ENCODE peak calls at places on chromosomes 1 and 21, in six cellular contexts. F, V, E, D, Q and C are unnamed samples.

GRCh38 chr1:44786138-44786840 is 1.7 kb downstream of the BEST4 start:
- DNase-seq in F (peak), V (no peak), E (peak), D (peak), Q (peak), C (no peak)

GRCh38 chr1:17572264-17572985 is 32.9 kb downstream of the ARHGEF10L start:
- DNase-seq in F (no peak), V (no peak), E (no peak), D (peak), Q (no peak), C (no peak)

GRCh38 chr1:65069186-65069585 is 78.8 kb upstream of the AK4 start:
- DNase-seq in F (no peak), V (no peak), E (no peak), D (no peak), Q (no peak), C (no peak)

GRCh38 chr1:92583821-92584760 is 97.4 kb upstream of the GFI1 start:
- DNase-seq in F (peak), V (no peak), E (peak), D (no peak), Q (no peak), C (no peak)

GRCh38 chr1:9249534-9250335 is 15.2 kb downstream of the H6PD start:
- DNase-seq in F (peak), V (no peak), E (no peak), D (peak), Q (no peak), C (peak)

GRCh38 chr1:1328254-1328653 is 2.8 kb upstream of the TAS1R3 start:
- DNase-seq in F (no peak), V (no peak), E (no peak), D (no peak), Q (no peak), C (no peak)

GRCh38 chr1:99662581-99663208 is 16.8 kb downstream of the PALMD start:
- DNase-seq in F (peak), V (no peak), E (peak), D (no peak), Q (no peak), C (no peak)

GRCh38 chr1:212667223-212668139 is 32.2 kb downstream of the BATF3 start:
- DNase-seq in F (peak), V (no peak), E (peak), D (peak), Q (peak), C (no peak)

GRCh38 chr1:197465528-197466205 is 197.6 kb downstream of the CRB1 start:
- DNase-seq in F (no peak), V (no peak), E (no peak), D (no peak), Q (no peak), C (no peak)

GRCh38 chr21:17793675-17794123 is 25.5 kb downstream of the C21orf91 start:
- DNase-seq in F (peak), V (no peak), E (peak), D (no peak), Q (no peak), C (no peak)

GRCh38 chr1:11144563-11145256 is 44.4 kb upstream of the ANGPTL7 start:
- DNase-seq in F (no peak), V (no peak), E (no peak), D (no peak), Q (no peak), C (no peak)

GRCh38 chr1:244833734-244834595 is 1.5 kb upstream of the COX20 start:
- DNase-seq in F (peak), V (no peak), E (peak), D (peak), Q (peak), C (peak)

GRCh38 chr1:1360511-1361169 is 2.3 kb upstream of the MXRA8 start:
- DNase-seq in F (peak), V (no peak), E (peak), D (no peak), Q (peak), C (no peak)

GRCh38 chr1:187951817-187952216 is 1123.1 kb downstream of the PLA2G4A start:
- DNase-seq in F (no peak), V (no peak), E (no peak), D (no peak), Q (no peak), C (no peak)

GRCh38 chr1:82091729-82092128 is 291.0 kb downstream of the ADGRL2 start:
- DNase-seq in F (no peak), V (no peak), E (peak), D (no peak), Q (no peak), C (no peak)

GRCh38 chr1:54889132-54889725 is 2.2 kb upstream of the DHCR24 start:
- DNase-seq in F (no peak), V (no peak), E (no peak), D (no peak), Q (no peak), C (no peak)

GRCh38 chr1:180524915-180525695 is 22.7 kb upstream of the ACBD6 start:
- DNase-seq in F (no peak), V (no peak), E (no peak), D (no peak), Q (peak), C (no peak)

GRCh38 chr1:219323426-219323825 is 149.7 kb downstream of the LYPLAL1 start:
- DNase-seq in F (peak), V (no peak), E (no peak), D (no peak), Q (no peak), C (no peak)

DNA sequence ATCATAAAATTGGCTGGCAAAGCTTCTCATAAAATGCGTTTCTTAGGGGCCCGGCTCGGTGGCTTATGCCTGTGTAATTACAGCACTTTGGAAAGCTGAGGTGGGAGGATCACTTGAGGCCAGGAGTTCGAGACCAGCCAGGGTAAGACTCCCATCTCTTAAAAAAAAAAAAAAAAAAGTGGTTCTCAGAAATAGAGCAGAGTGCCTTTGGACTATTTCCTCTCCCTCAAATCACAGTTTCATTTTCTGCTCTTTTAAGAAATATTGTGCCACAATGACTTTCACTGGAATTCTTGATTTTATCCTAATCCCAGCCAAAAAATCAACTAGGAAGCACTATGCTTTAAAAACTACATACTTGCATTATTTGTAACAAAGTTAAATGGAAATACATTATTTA is 13.3 kb downstream of the HSF2BP start:
- DNase-seq in F (no peak), V (no peak), E (no peak), D (no peak), Q (no peak), C (no peak)
- H2BK120ac ChIP-seq in F (peak), V (no peak), E (no peak), D (no peak), Q (no peak), C (no peak)

GRCh38 chr1:228082260-228082974 is at the start of gene ARF1:
- DNase-seq in F (peak), V (peak), E (peak), D (peak), Q (peak), C (peak)
- H4K8ac ChIP-seq in F (peak), V (peak), E (peak), D (no peak), Q (peak), C (peak)

GRCh38 chr1:24237046-24237371 is 49.9 kb upstream of the IFNLR1 start:
- DNase-seq in F (no peak), V (no peak), E (no peak), D (no peak), Q (no peak), C (no peak)
- H4K91ac ChIP-seq in F (no peak), V (no peak), E (no peak), D (no peak), Q (no peak), C (no peak)

GRCh38 chr1:94656982-94657381 is 115.4 kb upstream of the F3 start:
- DNase-seq in F (no peak), V (no peak), E (no peak), D (no peak), Q (no peak), C (no peak)

GRCh38 chr1:94654505-94654904 is 112.9 kb upstream of the F3 start:
- DNase-seq in F (no peak), V (no peak), E (no peak), D (no peak), Q (no peak), C (no peak)

GRCh38 chr1:94654919-94655318 is 113.4 kb upstream of the F3 start:
- DNase-seq in F (no peak), V (no peak), E (no peak), D (no peak), Q (no peak), C (no peak)

GRCh38 chr1:94653454-94653853 is 111.9 kb upstream of the F3 start:
- DNase-seq in F (no peak), V (no peak), E (no peak), D (no peak), Q (no peak), C (no peak)

DNA sequence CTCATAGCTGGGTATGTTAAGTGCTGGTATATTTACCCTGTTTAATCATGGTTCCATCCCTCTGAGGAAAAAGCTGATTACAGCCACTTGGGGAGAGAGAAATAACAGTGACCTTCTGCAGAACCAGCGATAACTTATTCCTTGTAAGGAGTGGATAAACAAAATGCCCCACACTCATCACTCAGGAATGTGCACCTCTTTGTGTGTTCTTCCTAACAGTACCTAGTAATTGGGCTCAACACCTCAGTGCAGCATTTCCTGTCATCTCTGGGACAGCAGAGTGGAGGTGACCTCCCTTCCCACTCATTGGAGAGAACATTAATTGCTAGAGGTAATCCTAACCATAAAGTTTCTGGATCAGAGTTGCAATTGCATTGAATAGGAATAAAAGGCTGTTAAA is 112.5 kb upstream of the F3 start:
- DNase-seq in F (peak), V (no peak), E (peak), D (no peak), Q (no peak), C (no peak)
- H2BK120ac ChIP-seq in F (peak), V (no peak), E (no peak), D (no peak), Q (no peak), C (no peak)

DNA sequence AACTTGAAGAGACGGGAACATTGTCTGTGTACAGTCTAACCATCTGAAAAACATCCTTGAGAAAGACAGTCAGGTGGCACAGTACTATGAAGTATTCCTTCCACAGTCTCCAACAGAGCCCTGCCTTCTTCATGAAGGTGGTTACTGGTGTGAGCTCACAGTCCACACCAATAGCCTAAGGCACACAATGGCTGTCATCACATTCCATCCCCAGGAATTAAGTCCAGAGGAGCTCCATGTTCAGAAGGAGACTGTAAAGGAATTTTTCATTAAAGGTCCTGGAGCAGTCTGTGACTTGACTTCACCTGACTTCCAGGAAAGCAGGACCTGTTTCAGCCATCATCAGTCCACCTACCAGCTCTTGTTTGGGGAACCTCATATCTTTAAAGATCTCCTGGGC is 180.2 kb downstream of the C1orf21 start:
- DNase-seq in F (no peak), V (no peak), E (no peak), D (no peak), Q (peak), C (no peak)
- H4K8ac ChIP-seq in F (no peak), V (no peak), E (no peak), D (no peak), Q (no peak), C (no peak)

DNA sequence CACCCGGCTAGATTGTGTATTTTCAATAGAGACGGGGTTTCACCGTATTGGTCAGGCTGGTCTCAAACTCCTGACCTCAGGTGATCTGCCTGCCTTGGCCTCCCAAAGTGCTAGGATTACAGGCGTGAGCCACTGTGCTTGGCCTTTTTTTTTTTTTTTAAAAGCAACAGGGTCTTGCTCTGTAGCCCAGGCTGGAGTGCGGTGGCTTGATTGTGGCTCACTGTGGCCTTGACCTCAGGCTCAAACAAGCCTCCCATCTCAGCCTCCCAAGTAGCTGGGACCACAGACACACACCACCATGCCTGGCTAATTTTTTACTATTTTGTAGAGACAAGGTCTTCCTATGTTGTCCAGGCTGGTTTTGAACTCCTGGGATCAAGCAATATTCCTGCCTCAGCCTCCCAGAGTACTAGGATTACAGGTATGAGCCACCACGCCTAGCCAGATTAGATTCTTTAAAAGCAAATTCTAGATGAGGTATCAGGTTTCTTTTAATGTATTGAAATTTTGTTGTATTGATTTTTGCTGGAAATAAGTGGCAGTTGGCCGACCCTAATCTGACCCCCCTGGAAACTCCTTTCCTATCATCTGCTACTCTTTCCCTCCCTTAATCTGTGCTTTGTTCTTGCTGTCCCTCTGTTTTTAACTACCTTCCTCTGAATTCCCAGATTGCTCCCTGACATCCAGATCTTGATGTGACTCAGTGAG is 26.6 kb downstream of the ZFYVE9 start:
- DNase-seq in F (no peak), V (no peak), E (no peak), D (no peak), Q (no peak), C (no peak)
- H4K91ac ChIP-seq in F (no peak), V (no peak), E (no peak), D (no peak), Q (no peak), C (no peak)

DNA sequence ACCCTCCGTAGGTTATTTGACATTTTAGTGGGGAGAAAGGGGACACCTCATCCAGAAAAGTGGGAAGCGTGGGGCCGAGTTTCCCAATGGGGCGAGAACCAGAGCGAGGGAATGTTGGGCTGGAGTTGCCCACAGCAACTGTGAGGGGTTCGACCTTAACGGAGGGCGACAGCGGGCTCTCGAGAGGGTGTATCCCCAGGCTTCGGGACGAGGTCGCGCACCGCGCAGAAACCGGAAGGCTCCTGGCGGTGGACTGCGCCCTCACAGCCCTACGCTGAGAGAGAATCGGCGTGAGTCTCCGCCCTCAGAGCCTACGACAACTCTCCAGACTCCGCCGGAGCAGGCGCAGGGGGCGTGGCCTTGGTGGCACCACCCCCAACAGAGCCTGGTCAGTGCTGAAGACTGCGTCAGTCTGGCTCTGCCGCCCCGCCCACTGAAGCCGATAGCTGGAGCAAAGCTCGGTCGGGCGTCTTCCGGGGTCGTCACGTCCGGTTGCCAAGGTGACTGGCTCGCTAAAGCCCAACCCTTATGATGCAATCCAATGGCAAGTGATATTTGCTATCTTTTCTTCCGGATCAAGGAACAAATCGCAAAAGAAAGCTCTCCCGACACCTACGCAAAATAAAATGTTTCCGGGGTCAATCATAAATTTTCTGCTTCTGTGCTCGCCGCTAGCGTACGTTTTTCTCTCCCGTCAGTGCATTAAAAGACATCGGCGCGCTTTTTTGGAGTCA is at the start of gene LRIF1:
- DNase-seq in F (peak), V (peak), E (peak), D (peak), Q (peak), C (peak)
- H2BK120ac ChIP-seq in F (no peak), V (no peak), E (no peak), D (no peak), Q (peak), C (no peak)

GRCh38 chr1:236602171-236602570 is 2.1 kb downstream of the HEATR1 start:
- DNase-seq in F (no peak), V (no peak), E (no peak), D (no peak), Q (no peak), C (no peak)

GRCh38 chr1:236603896-236604217 is 459 bp downstream of the HEATR1 start:
- DNase-seq in F (peak), V (no peak), E (peak), D (no peak), Q (peak), C (peak)

GRCh38 chr1:236604218-236605029 is at the start of gene HEATR1:
- DNase-seq in F (peak), V (peak), E (peak), D (peak), Q (peak), C (peak)

GRCh38 chr1:236608930-236609726 is 4.8 kb upstream of the HEATR1 start:
- DNase-seq in F (peak), V (no peak), E (peak), D (peak), Q (peak), C (peak)

DNA sequence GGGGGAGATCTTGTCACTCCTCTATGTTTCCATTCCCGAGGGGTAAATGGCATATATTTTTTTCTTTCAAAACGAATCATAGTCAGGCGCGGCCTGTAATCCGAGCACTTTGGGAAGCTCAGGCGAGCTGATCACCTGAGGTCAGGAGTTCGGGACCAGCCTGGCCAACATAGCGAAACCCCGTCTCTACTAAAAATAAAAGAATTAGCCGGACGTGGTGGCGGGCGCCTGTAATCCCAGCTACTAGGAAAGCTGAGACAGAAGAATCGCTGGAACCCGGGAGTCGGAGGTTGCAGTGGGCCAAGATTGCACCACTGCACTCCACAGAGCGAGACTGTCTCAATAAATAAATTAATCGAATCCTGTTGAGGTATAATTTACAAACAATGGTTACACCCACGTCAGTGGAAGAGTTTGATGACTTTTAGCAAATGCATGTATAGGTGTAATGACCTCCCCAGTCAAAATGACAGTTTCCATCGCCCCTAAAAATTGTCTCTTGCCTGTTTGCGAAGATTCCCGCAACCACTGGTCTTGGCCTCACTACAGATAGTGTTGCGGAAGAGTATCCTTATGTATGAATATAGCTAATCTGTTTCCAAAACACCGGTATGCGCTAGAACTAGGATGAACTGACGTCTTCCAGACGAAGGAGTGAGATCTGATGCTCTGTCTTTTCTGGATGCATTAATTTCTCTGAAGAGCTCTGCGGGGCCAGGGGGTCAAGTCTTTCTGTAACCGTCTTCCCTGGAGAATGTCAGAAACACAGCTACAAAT is 902 bp upstream of the HEATR1 start:
- DNase-seq in F (no peak), V (no peak), E (peak), D (no peak), Q (no peak), C (no peak)
- H4K8ac ChIP-seq in F (peak), V (no peak), E (peak), D (no peak), Q (peak), C (no peak)